ENCODE peak calls at places on chromosome 13, in eight cellular contexts. C, E, R, U, A, O, D and Q are unnamed samples.

GRCh38 chr13:82655518-82655855 is 1226.8 kb downstream of the SLITRK1 start:
- DNase-seq in C (no peak), E (no peak), R (peak), U (no peak), A (no peak), O (no peak), D (no peak), Q (no peak)

GRCh38 chr13:82693607-82694006 is 1188.7 kb downstream of the SLITRK1 start:
- DNase-seq in C (no peak), E (no peak), R (no peak), U (no peak), A (no peak), O (no peak), D (no peak), Q (no peak)

GRCh38 chr13:31200636-31200970 is 828 bp downstream of the B3GLCT start:
- DNase-seq in C (no peak), E (no peak), R (no peak), U (peak), A (peak), O (no peak), D (peak), Q (peak)

GRCh38 chr13:103291693-103292572 is 225.7 kb upstream of the SLC10A2 start:
- DNase-seq in C (no peak), E (no peak), R (no peak), U (no peak), A (no peak), O (no peak), D (no peak), Q (no peak)

GRCh38 chr13:28442872-28443271 is 52.1 kb downstream of the FLT1 start:
- DNase-seq in C (no peak), E (no peak), R (no peak), U (no peak), A (no peak), O (no peak), D (no peak), Q (no peak)

GRCh38 chr13:25292301-25292700 is 5.0 kb upstream of the MTMR6 start:
- DNase-seq in C (no peak), E (no peak), R (peak), U (no peak), A (no peak), O (no peak), D (no peak), Q (no peak)

GRCh38 chr13:76754414-76754813 is 131.8 kb downstream of the KCTD12 start:
- DNase-seq in C (no peak), E (no peak), R (peak), U (no peak), A (peak), O (no peak), D (no peak), Q (no peak)

GRCh38 chr13:65330287-65330686 is 1899.8 kb downstream of the PCDH9 start:
- DNase-seq in C (no peak), E (no peak), R (no peak), U (no peak), A (peak), O (no peak), D (no peak), Q (no peak)

GRCh38 chr13:66154354-66154753 is 1075.8 kb downstream of the PCDH9 start:
- DNase-seq in C (no peak), E (no peak), R (no peak), U (no peak), A (no peak), O (no peak), D (no peak), Q (no peak)

GRCh38 chr13:73708393-73708985 is 425.7 kb downstream of the KLF12 start:
- DNase-seq in C (peak), E (no peak), R (peak), U (peak), A (no peak), O (no peak), D (peak), Q (no peak)

GRCh38 chr13:26476111-26476743 is 81.3 kb upstream of the WASF3 start:
- DNase-seq in C (no peak), E (no peak), R (peak), U (no peak), A (no peak), O (no peak), D (peak), Q (peak)

GRCh38 chr13:27794075-27794691 is 1.9 kb downstream of the GSX1 start:
- DNase-seq in C (no peak), E (no peak), R (no peak), U (no peak), A (no peak), O (no peak), D (no peak), Q (no peak)

GRCh38 chr13:28059214-28059613 is 41.2 kb downstream of the FLT3 start:
- DNase-seq in C (no peak), E (no peak), R (peak), U (peak), A (no peak), O (no peak), D (peak), Q (no peak)

GRCh38 chr13:98025480-98026025 is 72.1 kb downstream of the IPO5 start:
- DNase-seq in C (no peak), E (no peak), R (peak), U (no peak), A (no peak), O (no peak), D (no peak), Q (no peak)

GRCh38 chr13:25738342-25738771 is 313.5 kb downstream of the SHISA2 start:
- DNase-seq in C (no peak), E (no peak), R (no peak), U (no peak), A (no peak), O (no peak), D (no peak), Q (no peak)

GRCh38 chr13:43374621-43375020 is 351.2 kb downstream of the DNAJC15 start:
- DNase-seq in C (no peak), E (no peak), R (peak), U (no peak), A (no peak), O (no peak), D (no peak), Q (no peak)

GRCh38 chr13:67351915-67352314 is 121.8 kb upstream of the PCDH9 start:
- DNase-seq in C (no peak), E (no peak), R (peak), U (no peak), A (no peak), O (no peak), D (no peak), Q (no peak)

GRCh38 chr13:102089177-102089576 is 312.7 kb downstream of the FGF14 start:
- DNase-seq in C (no peak), E (no peak), R (no peak), U (no peak), A (no peak), O (no peak), D (no peak), Q (no peak)
- TF ChIP-seq CTCF in C (no peak), E (peak), R (peak), U (no peak), A (no peak), O (no peak), D (no peak), Q (peak)

GRCh38 chr13:39998166-39998565 is 342.7 kb downstream of the COG6 start:
- DNase-seq in C (no peak), E (no peak), R (no peak), U (no peak), A (no peak), O (no peak), D (no peak), Q (no peak)
- TF ChIP-seq CTCF in C (no peak), E (no peak), R (no peak), U (no peak), A (no peak), O (no peak), D (no peak), Q (no peak)

GRCh38 chr13:50189450-50189849 is 174.2 kb downstream of the KCNRG start:
- DNase-seq in C (no peak), E (no peak), R (no peak), U (no peak), A (no peak), O (no peak), D (no peak), Q (no peak)
- TF ChIP-seq CTCF in C (no peak), E (no peak), R (no peak), U (no peak), A (no peak), O (no peak), D (no peak), Q (no peak)

GRCh38 chr13:32647926-32648325 is 61.7 kb downstream of the PDS5B start:
- DNase-seq in C (no peak), E (no peak), R (no peak), U (no peak), A (no peak), O (no peak), D (no peak), Q (no peak)
- TF ChIP-seq CTCF in C (no peak), E (no peak), R (no peak), U (no peak), A (no peak), O (no peak), D (no peak), Q (no peak)

GRCh38 chr13:51584731-51585191 is 499 bp downstream of the WDFY2 start:
- DNase-seq in C (peak), E (peak), R (peak), U (peak), A (peak), O (peak), D (peak), Q (no peak)

GRCh38 chr13:51585234-51585672 is 991 bp downstream of the WDFY2 start:
- DNase-seq in C (no peak), E (no peak), R (peak), U (no peak), A (no peak), O (no peak), D (no peak), Q (no peak)

GRCh38 chr13:51583469-51583874 is 790 bp upstream of the WDFY2 start:
- DNase-seq in C (no peak), E (no peak), R (no peak), U (no peak), A (no peak), O (no peak), D (no peak), Q (no peak)

GRCh38 chr13:51585696-51586095 is 1.4 kb downstream of the WDFY2 start:
- DNase-seq in C (no peak), E (no peak), R (peak), U (no peak), A (no peak), O (no peak), D (no peak), Q (no peak)

DNA sequence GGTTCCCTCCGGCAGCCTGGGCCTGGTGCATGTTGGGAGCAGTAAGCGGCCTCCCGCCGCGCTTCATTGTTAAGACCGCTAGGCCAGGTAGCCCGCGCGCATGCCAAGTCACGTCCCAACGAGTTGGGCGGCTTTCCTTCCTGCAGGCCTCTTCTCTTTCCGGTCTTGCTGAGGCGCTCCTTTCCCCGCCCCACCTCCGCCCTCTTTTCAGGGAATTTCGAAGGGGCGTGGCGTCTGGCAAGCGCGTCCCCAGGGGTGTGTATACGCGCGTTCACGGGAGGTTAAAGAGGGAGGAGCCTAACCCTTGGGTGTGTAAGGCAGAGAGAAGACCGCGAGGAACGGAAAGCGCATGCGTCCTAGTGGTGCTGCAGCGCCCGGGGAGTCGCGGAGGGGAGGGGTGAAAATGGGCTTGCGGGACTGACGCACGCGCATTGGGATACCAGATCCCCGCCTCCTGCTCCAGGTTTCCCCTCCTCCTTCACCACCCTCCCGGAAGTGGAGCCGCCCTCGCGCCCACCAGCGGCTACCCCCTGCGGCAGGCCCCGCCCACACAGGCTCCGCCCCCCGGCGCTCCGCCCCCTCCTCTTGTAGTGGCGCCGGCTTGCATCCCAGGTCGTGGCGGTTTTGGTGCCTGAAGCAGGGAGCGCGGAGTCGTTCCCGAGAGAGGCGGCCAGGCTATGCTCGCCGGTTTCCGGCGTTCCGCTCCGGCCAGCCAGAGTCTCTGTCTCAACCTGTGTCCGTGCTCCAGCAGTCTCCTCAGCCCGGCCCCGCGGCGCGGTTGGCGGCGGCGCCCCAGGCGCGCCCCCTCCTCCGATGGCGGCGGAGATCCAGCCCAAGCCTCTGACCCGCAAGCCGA is at the start of gene WDFY2:
- DNase-seq in C (peak), E (peak), R (peak), U (peak), A (peak), O (peak), D (peak), Q (peak)
- TF ChIP-seq CTCF in C (peak), E (no peak), R (peak), U (no peak), A (no peak), O (peak), D (peak), Q (no peak)

DNA sequence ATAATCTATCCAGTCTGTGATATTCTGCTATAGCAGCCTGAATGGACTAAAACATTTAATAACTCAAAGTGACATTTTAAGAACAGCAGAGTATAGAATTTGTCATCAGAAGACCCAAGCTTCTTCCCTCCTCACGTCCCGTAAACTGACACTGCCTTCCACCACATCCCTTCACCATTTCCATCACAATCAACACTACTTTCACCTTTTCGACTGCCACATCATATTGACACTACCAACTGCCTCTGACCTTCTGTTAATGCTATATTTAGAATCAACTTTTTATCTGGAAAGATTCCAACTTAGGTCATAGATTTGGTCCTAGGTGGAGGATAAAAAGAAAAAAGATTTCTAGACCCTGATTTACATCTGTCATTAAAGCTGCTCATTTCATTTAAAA is 39.6 kb downstream of the STOML3 start:
- DNase-seq in C (no peak), E (no peak), R (no peak), U (no peak), A (no peak), O (no peak), D (no peak), Q (no peak)
- TF ChIP-seq CTCF in C (no peak), E (no peak), R (no peak), U (no peak), A (no peak), O (no peak), D (no peak), Q (no peak)

GRCh38 chr13:99198630-99199029 is 2.0 kb upstream of the UBAC2 start:
- DNase-seq in C (no peak), E (no peak), R (no peak), U (no peak), A (no peak), O (no peak), D (no peak), Q (no peak)

GRCh38 chr13:99199541-99200432 is 867 bp upstream of the UBAC2 start:
- DNase-seq in C (no peak), E (no peak), R (no peak), U (no peak), A (peak), O (no peak), D (no peak), Q (no peak)

GRCh38 chr13:99197257-99197651 is 3.4 kb upstream of the UBAC2 start:
- DNase-seq in C (no peak), E (no peak), R (no peak), U (peak), A (no peak), O (no peak), D (no peak), Q (peak)

GRCh38 chr13:99203601-99204579 is 3.2 kb downstream of the UBAC2 start:
- DNase-seq in C (no peak), E (no peak), R (no peak), U (no peak), A (no peak), O (no peak), D (no peak), Q (no peak)

DNA sequence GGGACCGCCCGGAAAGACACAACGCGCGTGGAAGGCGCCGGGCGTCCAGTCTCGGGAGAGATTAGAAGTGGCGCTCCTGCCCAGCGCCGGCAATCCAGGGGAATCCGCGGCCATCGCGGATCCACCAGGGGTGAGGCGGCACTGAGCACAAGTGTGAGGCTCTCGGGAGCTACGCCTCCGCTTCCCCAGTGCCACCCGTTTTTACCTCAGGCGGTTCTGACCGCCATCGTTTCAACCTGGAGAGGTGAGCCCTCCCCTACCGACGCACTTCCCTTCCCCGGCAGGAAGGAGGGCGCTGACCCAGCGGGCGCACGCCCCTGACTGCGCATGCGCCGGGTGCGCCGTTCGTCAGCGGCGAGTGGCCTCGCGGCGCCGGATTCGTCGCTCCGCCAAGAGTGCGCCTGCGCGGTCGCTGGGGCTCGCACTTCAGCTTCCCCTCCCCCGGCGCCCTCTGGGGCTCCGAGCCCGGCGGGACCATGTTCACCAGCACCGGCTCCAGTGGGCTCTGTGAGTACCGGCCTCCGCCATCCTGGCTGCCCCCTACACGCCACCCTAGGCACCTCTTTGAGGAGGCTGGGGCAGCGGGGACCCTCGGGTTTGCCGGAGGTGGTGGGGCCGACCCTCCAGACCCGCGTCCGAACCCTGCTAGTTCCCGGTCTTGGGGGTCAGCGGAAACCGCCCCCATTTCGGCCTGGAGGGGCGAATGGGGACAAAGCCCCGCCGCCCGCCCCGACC is at the start of gene UBAC2:
- DNase-seq in C (peak), E (peak), R (peak), U (peak), A (peak), O (peak), D (peak), Q (peak)
- TF ChIP-seq CTCF in C (no peak), E (no peak), R (no peak), U (no peak), A (peak), O (peak), D (no peak), Q (no peak)

DNA sequence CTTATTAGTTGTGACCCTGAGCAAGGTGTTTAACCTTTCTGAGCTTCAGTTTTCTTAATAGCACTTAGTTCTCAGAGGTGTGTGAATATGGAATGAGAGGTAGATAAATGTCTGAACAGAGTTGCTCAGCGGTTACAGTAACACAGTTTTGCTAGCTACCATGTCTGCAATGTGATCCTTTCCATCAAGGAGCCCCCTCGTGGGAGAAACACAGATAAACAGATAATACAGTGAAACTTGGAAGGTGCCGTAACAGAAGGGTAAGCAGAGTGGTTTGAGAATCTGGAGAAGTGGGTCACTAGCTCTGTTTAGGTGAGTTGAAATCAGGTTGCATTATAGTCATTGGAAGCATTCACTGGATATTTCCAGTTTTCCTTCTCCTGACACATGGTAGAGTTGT is 38.9 kb downstream of the IRS2 start:
- DNase-seq in C (no peak), E (no peak), R (no peak), U (no peak), A (no peak), O (no peak), D (no peak), Q (no peak)
- TF ChIP-seq CTCF in C (no peak), E (no peak), R (peak), U (no peak), A (no peak), O (no peak), D (no peak), Q (no peak)

GRCh38 chr13:113405481-113406300 is 41.8 kb upstream of the GRTP1 start:
- DNase-seq in C (peak), E (no peak), R (no peak), U (no peak), A (peak), O (no peak), D (no peak), Q (no peak)
- TF ChIP-seq CTCF in C (no peak), E (no peak), R (no peak), U (no peak), A (no peak), O (no peak), D (no peak), Q (no peak)

DNA sequence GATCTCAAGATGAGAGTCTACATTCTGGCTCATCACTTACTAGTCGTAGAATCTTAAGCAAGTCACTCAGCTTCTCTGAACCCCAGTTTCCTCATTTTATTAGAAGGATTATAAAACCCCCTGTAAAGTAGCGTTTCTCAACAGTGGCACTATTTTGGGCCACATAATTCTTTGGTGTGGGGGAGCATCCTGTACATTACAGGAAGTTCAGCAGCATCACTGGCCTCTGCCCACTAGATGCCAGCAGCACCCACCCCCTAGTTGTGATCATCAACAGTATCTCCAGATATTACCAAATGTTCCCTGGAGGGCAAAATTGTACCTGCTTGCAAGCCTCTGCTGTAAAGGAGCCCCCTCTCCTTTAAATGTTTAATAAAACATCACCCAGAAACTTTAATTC is 22.6 kb downstream of the STARD13 start:
- DNase-seq in C (no peak), E (no peak), R (no peak), U (no peak), A (no peak), O (no peak), D (no peak), Q (no peak)
- TF ChIP-seq CTCF in C (no peak), E (no peak), R (peak), U (no peak), A (peak), O (no peak), D (no peak), Q (peak)